ENCODE peak calls at places on chromosomes 4 and X, in six cellular contexts. L is stimulated activated CD8-positive, alpha-beta memory T cell treated with anti-CD3 and anti-CD28 coated beads, Interleukin-12 subunit alpha, Interleukin-12 subunit beta, amount 100 ng/mL, for 1 hour; Q is SK-N-SH; S is Ammon's horn; M is upper lobe of left lung; N is IMR-90. A is an unnamed sample.

GRCh38 chr4:40310225-40310624 is 24.9 kb upstream of the CHRNA9 start:
- DNase-seq in L (no peak), Q (no peak), S (no peak), M (no peak), N (no peak), A (no peak)

GRCh38 chrX:110346681-110347080 is 12.0 kb upstream of the RTL9 start:
- DNase-seq in L (no peak), Q (no peak), S (no peak), M (no peak), N (no peak), A (no peak)

GRCh38 chrX:17547658-17548057 is 172.7 kb downstream of the NHS start:
- DNase-seq in L (no peak), Q (no peak), S (no peak), M (peak; percentile 64), N (peak; percentile 91), A (no peak)

GRCh38 chrX:10656214-10656613 is 35.8 kb upstream of the MID1 start:
- DNase-seq in L (no peak), Q (no peak), S (no peak), M (no peak), N (no peak), A (no peak)

GRCh38 chr4:113423631-113424030 is 337.9 kb downstream of the CAMK2D start:
- DNase-seq in L (no peak), Q (no peak), S (no peak), M (no peak), N (peak; percentile 51), A (no peak)

GRCh38 chr4:43224591-43224990 is 332.1 kb downstream of the GRXCR1 start:
- DNase-seq in L (no peak), Q (no peak), S (no peak), M (no peak), N (peak; percentile 6), A (no peak)

GRCh38 chr4:147786031-147786430 is 54.1 kb downstream of the ARHGAP10 start:
- DNase-seq in L (no peak), Q (no peak), S (no peak), M (no peak), N (no peak), A (no peak)

GRCh38 chr4:152102184-152103000 is 341.6 kb upstream of the GATB start:
- DNase-seq in L (no peak), Q (no peak), S (no peak), M (no peak), N (peak; percentile 92), A (no peak)

GRCh38 chrX:12610079-12610478 is 181.1 kb upstream of the PRPS2 start:
- DNase-seq in L (no peak), Q (no peak), S (no peak), M (no peak), N (peak; percentile 55), A (no peak)

GRCh38 chrX:25028726-25029125 is 13.0 kb upstream of the ARX start:
- DNase-seq in L (no peak), Q (no peak), S (no peak), M (no peak), N (peak; percentile 6), A (no peak)

A was measured in D341Med.